ENCODE peak calls at places on chromosomes 7 and 10, in five cellular contexts. J is fibroblast of mammary gland, F is fibroblast of lung, W is esophagus squamous epithelium, T is mammary epithelial cell. A is an unnamed sample.

GRCh38 chr10:60230892-60231291 is 158.8 kb downstream of the ANK3 start:
- DNase-seq in J (peak; percentile 56), F (peak; percentile 38), W (no peak), T (peak; percentile 4), A (peak; percentile 50)

GRCh38 chr10:116201011-116201410 is 72.0 kb downstream of the GFRA1 start:
- DNase-seq in J (peak; percentile 18), F (no peak), W (no peak), T (peak; percentile 5), A (no peak)

GRCh38 chr10:73485320-73485719 is 10.5 kb downstream of the PPP3CB start:
- DNase-seq in J (no peak), F (no peak), W (no peak), T (no peak), A (no peak)

GRCh38 chr10:103416436-103417147 is 20.2 kb downstream of the PDCD11 start:
- DNase-seq in J (peak; percentile 73), F (peak; percentile 71), W (peak; percentile 19), T (peak; percentile 19), A (peak; percentile 85)

GRCh38 chr10:28838908-28839307 is 161.6 kb downstream of the BAMBI start:
- DNase-seq in J (peak; percentile 19), F (peak; percentile 21), W (no peak), T (no peak), A (peak; percentile 40)

GRCh38 chr7:3957735-3958491 is 656.9 kb downstream of the SDK1 start:
- DNase-seq in J (no peak), F (no peak), W (no peak), T (peak; percentile 25), A (no peak)

GRCh38 chr10:68717435-68717834 is 3.6 kb upstream of the CCAR1 start:
- DNase-seq in J (no peak), F (no peak), W (no peak), T (no peak), A (no peak)

GRCh38 chr7:104231054-104232046 is 23.5 kb upstream of the ORC5 start:
- DNase-seq in J (peak; percentile 64), F (peak; percentile 64), W (no peak), T (peak; percentile 30), A (peak; percentile 76)

GRCh38 chr10:84177541-84178386 is 4.2 kb downstream of the GPR15LG start:
- DNase-seq in J (no peak), F (no peak), W (no peak), T (no peak), A (no peak)

GRCh38 chr10:73099141-73099540 is 2.5 kb upstream of the P4HA1 start:
- DNase-seq in J (no peak), F (no peak), W (no peak), T (no peak), A (no peak)

GRCh38 chr7:151736403-151736909 is 140.5 kb downstream of the PRKAG2 start:
- DNase-seq in J (peak; percentile 93), F (peak; percentile 99), W (no peak), T (peak; percentile 78), A (peak; percentile 98)

GRCh38 chr7:92064414-92065029 is 69.8 kb downstream of the CYP51A1 start:
- DNase-seq in J (no peak), F (no peak), W (no peak), T (no peak), A (no peak)

GRCh38 chr10:46551701-46552525 is 4.5 kb downstream of the GPRIN2 start:
- DNase-seq in J (no peak), F (no peak), W (no peak), T (no peak), A (no peak)

GRCh38 chr7:40673285-40673684 is 538.5 kb downstream of the SUGCT start:
- DNase-seq in J (peak; percentile 76), F (peak; percentile 76), W (no peak), T (peak; percentile 78), A (peak; percentile 84)

GRCh38 chr10:62250594-62251198 is 17.9 kb downstream of the RTKN2 start:
- DNase-seq in J (peak; percentile 82), F (no peak), W (no peak), T (peak; percentile 98), A (peak; percentile 66)

GRCh38 chr7:102319671-102320070 is 33.0 kb downstream of the SH2B2 start:
- DNase-seq in J (no peak), F (no peak), W (no peak), T (no peak), A (no peak)

DNA sequence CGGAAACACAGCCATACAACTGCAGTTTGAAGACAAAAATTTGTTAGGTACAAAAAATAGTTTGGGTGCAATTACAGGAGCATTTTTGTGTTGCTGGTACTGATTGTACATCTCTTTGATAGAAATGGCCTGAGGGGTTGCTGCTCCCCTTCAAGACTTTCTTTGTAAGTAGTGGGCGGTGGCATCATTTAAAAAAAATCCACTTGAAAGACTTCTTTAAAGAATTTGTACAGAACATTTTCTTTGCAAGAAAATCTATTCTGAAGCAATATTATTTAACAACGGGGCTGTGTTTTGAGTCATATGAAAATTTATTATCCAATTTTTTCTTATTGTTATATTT is 144.1 kb upstream of the CAV2 start:
- DNase-seq in J (no peak), F (no peak), W (no peak), T (no peak), A (no peak)
- H3K4me3 ChIP-seq in J (peak overlapping the region; percentile 34), F (peak overlapping the region; percentile 36), W (no peak overlapping the region), T (peak overlapping the region; percentile 31), A (peak overlapping the region; percentile 33)

GRCh38 chr7:25569765-25570164 is 341.5 kb upstream of the NPVF start:
- DNase-seq in J (no peak), F (no peak), W (no peak), T (no peak), A (no peak)

GRCh38 chr7:25567430-25567829 is 339.1 kb upstream of the NPVF start:
- DNase-seq in J (no peak), F (no peak), W (no peak), T (no peak), A (no peak)

GRCh38 chr7:25564980-25565379 is 336.7 kb upstream of the NPVF start:
- DNase-seq in J (no peak), F (no peak), W (no peak), T (no peak), A (peak; percentile 11)

GRCh38 chr7:25565949-25566348 is 337.7 kb upstream of the NPVF start:
- DNase-seq in J (peak; percentile 76), F (peak; percentile 85), W (no peak), T (peak; percentile 38), A (peak; percentile 88)
- TF ChIP-seq CTCF in J (peak; percentile 100), F (peak; percentile 100), W (peak; percentile 98), T (peak; percentile 100), A (peak; percentile 100)

GRCh38 chr7:24885716-24886115 is 94.3 kb downstream of the OSBPL3 start:
- DNase-seq in J (no peak), F (no peak), W (no peak), T (no peak), A (no peak)

GRCh38 chr7:24885305-24885704 is 94.7 kb downstream of the OSBPL3 start:
- DNase-seq in J (no peak), F (no peak), W (no peak), T (no peak), A (peak; percentile 43)

GRCh38 chr7:24882989-24883631 is 96.9 kb downstream of the OSBPL3 start:
- DNase-seq in J (peak; percentile 97), F (peak; percentile 67), W (no peak), T (peak; percentile 71), A (peak; percentile 92)

GRCh38 chr7:24883632-24884013 is 96.4 kb downstream of the OSBPL3 start:
- DNase-seq in J (no peak), F (no peak), W (no peak), T (no peak), A (peak; percentile 58)

DNA sequence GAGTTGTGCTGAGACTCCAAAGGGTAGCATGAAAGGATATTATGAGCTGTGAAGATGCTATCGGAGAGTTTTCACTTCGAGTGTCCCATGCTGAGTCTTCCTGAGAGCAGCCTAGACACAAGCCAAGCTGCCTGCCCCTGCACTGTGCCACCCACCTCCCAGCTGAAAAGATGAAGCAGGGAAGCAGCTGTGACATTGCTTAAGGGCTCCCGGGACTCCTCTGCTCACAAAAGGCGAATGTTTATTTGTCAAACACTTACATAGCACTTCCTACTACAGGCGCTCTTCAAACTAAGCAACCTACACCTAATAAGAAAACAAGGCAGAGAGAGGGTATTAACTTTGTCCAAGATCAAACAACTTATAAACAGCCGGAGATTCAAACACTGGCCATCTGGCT is 95.6 kb downstream of the OSBPL3 start:
- DNase-seq in J (no peak), F (no peak), W (no peak), T (no peak), A (peak; percentile 18)
- H3K4me3 ChIP-seq in J (no peak overlapping the region), F (no peak overlapping the region), W (no peak overlapping the region), T (no peak overlapping the region), A (no peak overlapping the region)

GRCh38 chr7:111953611-111954010 is 252.6 kb downstream of the DOCK4 start:
- DNase-seq in J (peak; percentile 15), F (peak; percentile 14), W (no peak), T (peak; percentile 92), A (peak; percentile 31)
- TF ChIP-seq CTCF in J (peak; percentile 2), F (no peak), W (peak; percentile 18), T (peak; percentile 20), A (peak; percentile 13)

GRCh38 chr7:124553485-124553884 is 212.1 kb downstream of the GPR37 start:
- DNase-seq in J (no peak), F (no peak), W (no peak), T (no peak), A (no peak)
- H3K4me3 ChIP-seq in J (no peak overlapping the region), F (no peak overlapping the region), W (no peak overlapping the region), T (no peak overlapping the region), A (no peak overlapping the region)

GRCh38 chr7:140638311-140638791 is 2.3 kb downstream of the DENND2A start:
- DNase-seq in J (peak; percentile 51), F (peak; percentile 77), W (no peak), T (no peak), A (peak; percentile 86)
- TF ChIP-seq CTCF in J (peak; percentile 32), F (peak; percentile 38), W (no peak), T (no peak), A (peak; percentile 63)

DNA sequence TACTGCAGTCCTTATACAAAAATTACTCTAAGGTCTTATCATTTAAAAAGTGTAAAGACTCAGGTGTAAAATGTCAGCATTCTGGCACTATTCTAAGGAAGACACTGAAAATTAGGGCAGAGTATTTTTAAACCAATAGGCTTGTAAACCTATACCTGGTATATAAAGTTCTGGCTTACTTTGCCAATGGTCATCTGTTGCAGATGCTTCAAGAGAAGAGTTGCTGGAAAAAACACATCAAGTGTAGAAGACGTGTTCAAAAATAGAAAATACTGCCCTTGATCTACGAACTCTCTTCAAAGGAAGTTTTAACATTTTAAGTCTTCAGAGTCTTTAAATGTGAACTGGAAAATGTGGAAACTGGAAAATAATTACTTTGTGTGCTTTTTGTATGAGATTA is 23.9 kb downstream of the NT5C3A start:
- DNase-seq in J (no peak), F (no peak), W (no peak), T (no peak), A (no peak)
- H3K4me3 ChIP-seq in J (no peak overlapping the region), F (peak overlapping the region; percentile 53), W (no peak overlapping the region), T (peak overlapping the region; percentile 30), A (no peak overlapping the region)